ENCODE peak calls at places on chromosomes 6 and 20, in six cellular contexts. I, X, W, M, D and F are unnamed samples.

GRCh38 chr6:167140589-167141474 is 16.9 kb downstream of the GPR31 start:
- DNase-seq in I (no peak), M (peak), D (no peak), W (no peak), X (no peak), F (no peak)

GRCh38 chr6:144151010-144151727 is 852 bp downstream of the STX11 start:
- DNase-seq in X (peak), M (peak), W (peak), D (no peak), I (no peak), F (peak)

GRCh38 chr20:10861619-10862018 is 187.8 kb upstream of the JAG1 start:
- DNase-seq in I (no peak), W (no peak), D (no peak), X (peak), M (peak), F (no peak)

GRCh38 chr6:37319156-37319555 is 34.6 kb upstream of the RNF8 start:
- DNase-seq in D (no peak), X (no peak), W (no peak), I (no peak), M (no peak), F (no peak)

GRCh38 chr6:108676555-108676954 is 115.8 kb downstream of the FOXO3 start:
- DNase-seq in X (no peak), M (no peak), W (no peak), D (no peak), I (no peak), F (no peak)

GRCh38 chr6:168355716-168356522 is 36.3 kb upstream of the DACT2 start:
- DNase-seq in I (no peak), X (no peak), D (no peak), W (no peak), M (no peak), F (peak)

GRCh38 chr6:105872244-105872643 is 213.9 kb upstream of the PRDM1 start:
- DNase-seq in X (no peak), D (no peak), I (no peak), M (no peak), W (no peak), F (no peak)

GRCh38 chr6:52657870-52658269 is 13.0 kb upstream of the TMEM14A start:
- DNase-seq in D (no peak), M (no peak), W (no peak), X (no peak), I (no peak), F (no peak)

GRCh38 chr20:58420798-58421496 is 31.9 kb downstream of the VAPB start:
- DNase-seq in X (peak), W (no peak), M (peak), D (no peak), I (peak), F (peak)

GRCh38 chr6:33314943-33315752 is 1.3 kb upstream of the TAPBP start:
- DNase-seq in W (no peak), X (peak), D (no peak), M (peak), I (no peak), F (no peak)

GRCh38 chr6:30006170-30007131 is 54.6 kb upstream of the POLR1H start:
- DNase-seq in I (no peak), D (peak), X (no peak), W (peak), M (no peak), F (no peak)

GRCh38 chr6:111874030-111874425 is 776 bp upstream of the FYN start:
- DNase-seq in M (peak), W (peak), X (no peak), D (peak), I (no peak), F (peak)

GRCh38 chr6:141552031-141552430 is 580.7 kb upstream of the GJE1 start:
- DNase-seq in W (no peak), X (no peak), D (no peak), I (no peak), M (no peak), F (no peak)

GRCh38 chr6:37210313-37210898 is 40.5 kb downstream of the PIM1 start:
- DNase-seq in X (peak), W (peak), D (peak), I (peak), M (peak), F (peak)

GRCh38 chr6:42963855-42964605 is 3.5 kb downstream of the GNMT start:
- DNase-seq in I (no peak), X (peak), D (no peak), M (peak), W (no peak), F (peak)

GRCh38 chr20:1474817-1475603 is 8.4 kb upstream of the NSFL1C start:
- DNase-seq in M (no peak), I (no peak), D (no peak), W (no peak), X (peak), F (no peak)

GRCh38 chr6:72363844-72364740 is 257.8 kb upstream of the KCNQ5 start:
- DNase-seq in W (no peak), X (peak), M (peak), D (peak), I (peak), F (peak)

GRCh38 chr6:13613029-13613594 is 2.0 kb upstream of the NOL7 start:
- DNase-seq in D (no peak), X (no peak), M (no peak), I (no peak), W (no peak), F (no peak)

GRCh38 chr20:44450938-44451450 is 24.7 kb upstream of the TTPAL start:
- DNase-seq in D (no peak), W (no peak), M (no peak), X (no peak), I (no peak), F (no peak)